ENCODE peak calls at places on chromosomes 3 and 15, in nine cellular contexts. D is HuH-7; B is HTR-8/SVneo; T is colonic mucosa; Q is OCI-LY7; L is cardiac fibroblast; I is CD8-positive, alpha-beta memory T cell; Z is effector memory CD4-positive, alpha-beta T cell; G is iris pigment epithelial cell. S is an unnamed sample.

GRCh38 chr15:76057332-76058000 is 2.3 kb upstream of the TMEM266 start:
- DNase-seq in B (peak), G (peak), I (peak), D (peak), Z (no peak), Q (peak), T (peak), L (peak), S (no peak)

GRCh38 chr15:60347480-60348069 is 50.2 kb downstream of the ANXA2 start:
- DNase-seq in T (no peak), Q (no peak), L (peak), G (no peak), B (no peak), I (no peak), D (no peak), Z (no peak), S (no peak)

GRCh38 chr15:79122391-79122790 is 31.8 kb upstream of the RASGRF1 start:
- DNase-seq in G (no peak), D (no peak), L (no peak), T (no peak), I (no peak), B (no peak), Q (no peak), Z (no peak), S (no peak)

GRCh38 chr15:98889930-98890695 is 117.5 kb downstream of the PGPEP1L start:
- DNase-seq in L (peak), I (no peak), T (no peak), Q (no peak), B (no peak), D (no peak), G (peak), Z (no peak), S (peak)

GRCh38 chr3:63279000-63279366 is 875 bp downstream of the SYNPR start:
- DNase-seq in G (no peak), D (no peak), L (no peak), Z (no peak), I (no peak), B (no peak), Q (no peak), T (no peak), S (no peak)

GRCh38 chr3:151230644-151231043 is 27.6 kb upstream of the GPR171 start:
- DNase-seq in D (no peak), B (no peak), G (no peak), I (no peak), Z (no peak), L (no peak), Q (peak), T (no peak), S (no peak)

GRCh38 chr3:57421336-57421735 is 122.8 kb downstream of the DNAH12 start:
- DNase-seq in T (no peak), I (no peak), Z (no peak), G (no peak), Q (no peak), D (no peak), L (peak), B (no peak), S (no peak)

GRCh38 chr3:41295740-41296139 is 96.4 kb downstream of the CTNNB1 start:
- DNase-seq in I (no peak), G (no peak), T (no peak), Z (no peak), L (no peak), Q (no peak), D (no peak), B (no peak), S (no peak)

GRCh38 chr3:153273217-153273616 is 111.2 kb downstream of the RAP2B start:
- DNase-seq in L (no peak), G (no peak), I (no peak), Z (no peak), Q (no peak), T (no peak), B (no peak), D (no peak), S (no peak)

GRCh38 chr3:54600441-54601204 is 327.2 kb downstream of the LRTM1 start:
- DNase-seq in T (no peak), L (no peak), Z (no peak), I (no peak), D (no peak), G (no peak), Q (no peak), B (no peak), S (no peak)

GRCh38 chr15:101536166-101536874 is 46.8 kb upstream of the PCSK6 start:
- DNase-seq in L (no peak), B (no peak), Z (no peak), Q (no peak), D (no peak), I (no peak), G (no peak), T (peak), S (no peak)

GRCh38 chr15:68700395-68701123 is 120.1 kb downstream of the ANP32A start:
- DNase-seq in B (no peak), Z (no peak), L (peak), D (no peak), I (no peak), G (peak), T (peak), Q (no peak), S (peak)

GRCh38 chr3:38655708-38656300 is 6.3 kb upstream of the SCN5A start:
- DNase-seq in D (peak), Z (no peak), T (no peak), B (peak), L (peak), G (peak), I (no peak), Q (peak), S (no peak)

GRCh38 chr15:31027948-31028586 is 36.6 kb upstream of the MTMR10 start:
- DNase-seq in Z (no peak), I (no peak), T (no peak), B (no peak), Q (no peak), G (no peak), D (no peak), L (no peak), S (no peak)